ENCODE peak calls at places on chromosomes 3 and 15, in six cellular contexts. One of them, this sample, is unnamed. For H3K4me1, the result is how much of the 10 kb centered on the place peaks cover.

GRCh38 chr3:193665370-193665989 is 72.5 kb downstream of the OPA1 start:
- DNase-seq in foreskin keratinocyte: no peak
- DNase-seq in heart right ventricle: no peak
- DNase-seq in cardiac muscle cell: peak
- DNase-seq in endodermal cell: no peak
- DNase-seq in tibial artery: no peak
- DNase-seq in this sample: no peak

GRCh38 chr15:50736823-50737222 is 28.7 kb downstream of the SPPL2A start:
- DNase-seq in foreskin keratinocyte: no peak
- DNase-seq in heart right ventricle: no peak
- DNase-seq in cardiac muscle cell: no peak
- DNase-seq in endodermal cell: no peak
- DNase-seq in tibial artery: no peak
- DNase-seq in this sample: no peak

GRCh38 chr3:128473180-128473519 is 6.5 kb upstream of the DNAJB8 start:
- DNase-seq in foreskin keratinocyte: no peak
- DNase-seq in heart right ventricle: no peak
- DNase-seq in cardiac muscle cell: no peak
- DNase-seq in endodermal cell: peak
- DNase-seq in tibial artery: no peak
- DNase-seq in this sample: no peak

GRCh38 chr3:52128118-52128683 is 26.0 kb downstream of the POC1A start:
- DNase-seq in foreskin keratinocyte: no peak
- DNase-seq in heart right ventricle: no peak
- DNase-seq in cardiac muscle cell: peak
- DNase-seq in endodermal cell: peak
- DNase-seq in tibial artery: no peak
- DNase-seq in this sample: no peak

GRCh38 chr15:62560943-62561571 is 396.0 kb upstream of the C2CD4B start:
- DNase-seq in foreskin keratinocyte: peak
- DNase-seq in heart right ventricle: no peak
- DNase-seq in cardiac muscle cell: no peak
- DNase-seq in endodermal cell: peak
- DNase-seq in tibial artery: no peak
- DNase-seq in this sample: no peak

GRCh38 chr15:78715930-78716329 is 74.9 kb upstream of the CHRNB4 start:
- DNase-seq in foreskin keratinocyte: peak
- DNase-seq in heart right ventricle: no peak
- DNase-seq in cardiac muscle cell: peak
- DNase-seq in endodermal cell: no peak
- DNase-seq in tibial artery: no peak
- DNase-seq in this sample: peak

GRCh38 chr15:62809106-62809967 is 233.2 kb upstream of the TPM1 start:
- DNase-seq in foreskin keratinocyte: peak
- DNase-seq in heart right ventricle: no peak
- DNase-seq in cardiac muscle cell: peak
- DNase-seq in endodermal cell: no peak
- DNase-seq in tibial artery: no peak
- DNase-seq in this sample: no peak

GRCh38 chr15:68791431-68792283 is 29.0 kb downstream of the ANP32A start:
- DNase-seq in foreskin keratinocyte: no peak
- DNase-seq in heart right ventricle: no peak
- DNase-seq in cardiac muscle cell: no peak
- DNase-seq in endodermal cell: peak
- DNase-seq in tibial artery: no peak
- DNase-seq in this sample: no peak

GRCh38 chr15:33553157-33553556 is 242.4 kb downstream of the RYR3 start:
- DNase-seq in foreskin keratinocyte: no peak
- DNase-seq in heart right ventricle: no peak
- DNase-seq in cardiac muscle cell: no peak
- DNase-seq in endodermal cell: no peak
- DNase-seq in tibial artery: no peak
- DNase-seq in this sample: no peak

GRCh38 chr3:127674793-127675189 is 2.0 kb downstream of the ABTB1 start:
- DNase-seq in foreskin keratinocyte: no peak
- DNase-seq in heart right ventricle: no peak
- DNase-seq in cardiac muscle cell: no peak
- DNase-seq in endodermal cell: peak
- DNase-seq in tibial artery: no peak
- DNase-seq in this sample: no peak

GRCh38 chr15:77819271-77819806 is 186.6 kb upstream of the LINGO1 start:
- DNase-seq in foreskin keratinocyte: no peak
- DNase-seq in heart right ventricle: no peak
- DNase-seq in cardiac muscle cell: no peak
- DNase-seq in endodermal cell: peak
- DNase-seq in tibial artery: no peak
- DNase-seq in this sample: no peak

GRCh38 chr3:18559323-18559972 is 134.3 kb upstream of the SATB1 start:
- DNase-seq in foreskin keratinocyte: peak
- DNase-seq in heart right ventricle: no peak
- DNase-seq in cardiac muscle cell: peak
- DNase-seq in endodermal cell: peak
- DNase-seq in tibial artery: no peak
- DNase-seq in this sample: no peak

GRCh38 chr3:106635271-106635670 is 742.0 kb upstream of the CCDC54 start:
- DNase-seq in foreskin keratinocyte: peak
- DNase-seq in heart right ventricle: no peak
- DNase-seq in cardiac muscle cell: peak
- DNase-seq in endodermal cell: no peak
- DNase-seq in tibial artery: no peak
- DNase-seq in this sample: no peak

GRCh38 chr3:172150896-172151295 is 111.5 kb downstream of the FNDC3B start:
- DNase-seq in foreskin keratinocyte: no peak
- DNase-seq in heart right ventricle: no peak
- DNase-seq in cardiac muscle cell: no peak
- DNase-seq in endodermal cell: no peak
- DNase-seq in tibial artery: no peak
- DNase-seq in this sample: no peak

GRCh38 chr3:28835751-28836150 is 445.1 kb upstream of the RBMS3 start:
- DNase-seq in foreskin keratinocyte: peak
- DNase-seq in heart right ventricle: peak
- DNase-seq in cardiac muscle cell: peak
- DNase-seq in endodermal cell: peak
- DNase-seq in tibial artery: no peak
- DNase-seq in this sample: no peak

GRCh38 chr3:50502584-50503423 is 630 bp downstream of the CACNA2D2 start:
- DNase-seq in foreskin keratinocyte: no peak
- DNase-seq in heart right ventricle: no peak
- DNase-seq in cardiac muscle cell: no peak
- DNase-seq in endodermal cell: peak
- DNase-seq in tibial artery: no peak
- DNase-seq in this sample: no peak

GRCh38 chr15:60477991-60478632 is 830 bp downstream of the ICE2 start:
- DNase-seq in foreskin keratinocyte: peak
- DNase-seq in heart right ventricle: no peak
- DNase-seq in cardiac muscle cell: peak
- DNase-seq in endodermal cell: peak
- DNase-seq in tibial artery: no peak
- DNase-seq in this sample: no peak

GRCh38 chr15:31487811-31488436 is 161.3 kb downstream of the KLF13 start:
- DNase-seq in foreskin keratinocyte: no peak
- DNase-seq in heart right ventricle: no peak
- DNase-seq in cardiac muscle cell: peak
- DNase-seq in endodermal cell: peak
- DNase-seq in tibial artery: no peak
- DNase-seq in this sample: peak

GRCh38 chr3:38586546-38587520 is 62.7 kb downstream of the SCN5A start:
- DNase-seq in foreskin keratinocyte: no peak
- DNase-seq in heart right ventricle: no peak
- DNase-seq in cardiac muscle cell: no peak
- DNase-seq in endodermal cell: peak
- DNase-seq in tibial artery: peak
- DNase-seq in this sample: peak

GRCh38 chr3:122786067-122786466 is 7.6 kb downstream of the HSPBAP1 start:
- DNase-seq in foreskin keratinocyte: peak
- DNase-seq in heart right ventricle: no peak
- DNase-seq in cardiac muscle cell: peak
- DNase-seq in endodermal cell: no peak
- DNase-seq in tibial artery: no peak
- DNase-seq in this sample: no peak

GRCh38 chr3:139355937-139356336 is 12.1 kb downstream of the MRPS22 start:
- DNase-seq in foreskin keratinocyte: no peak
- DNase-seq in heart right ventricle: no peak
- DNase-seq in cardiac muscle cell: no peak
- DNase-seq in endodermal cell: no peak
- DNase-seq in tibial artery: no peak
- DNase-seq in this sample: no peak

GRCh38 chr3:186452517-186452916 is 90.5 kb upstream of the DGKG start:
- DNase-seq in foreskin keratinocyte: no peak
- DNase-seq in heart right ventricle: no peak
- DNase-seq in cardiac muscle cell: peak
- DNase-seq in endodermal cell: no peak
- DNase-seq in tibial artery: no peak
- DNase-seq in this sample: peak

DNA sequence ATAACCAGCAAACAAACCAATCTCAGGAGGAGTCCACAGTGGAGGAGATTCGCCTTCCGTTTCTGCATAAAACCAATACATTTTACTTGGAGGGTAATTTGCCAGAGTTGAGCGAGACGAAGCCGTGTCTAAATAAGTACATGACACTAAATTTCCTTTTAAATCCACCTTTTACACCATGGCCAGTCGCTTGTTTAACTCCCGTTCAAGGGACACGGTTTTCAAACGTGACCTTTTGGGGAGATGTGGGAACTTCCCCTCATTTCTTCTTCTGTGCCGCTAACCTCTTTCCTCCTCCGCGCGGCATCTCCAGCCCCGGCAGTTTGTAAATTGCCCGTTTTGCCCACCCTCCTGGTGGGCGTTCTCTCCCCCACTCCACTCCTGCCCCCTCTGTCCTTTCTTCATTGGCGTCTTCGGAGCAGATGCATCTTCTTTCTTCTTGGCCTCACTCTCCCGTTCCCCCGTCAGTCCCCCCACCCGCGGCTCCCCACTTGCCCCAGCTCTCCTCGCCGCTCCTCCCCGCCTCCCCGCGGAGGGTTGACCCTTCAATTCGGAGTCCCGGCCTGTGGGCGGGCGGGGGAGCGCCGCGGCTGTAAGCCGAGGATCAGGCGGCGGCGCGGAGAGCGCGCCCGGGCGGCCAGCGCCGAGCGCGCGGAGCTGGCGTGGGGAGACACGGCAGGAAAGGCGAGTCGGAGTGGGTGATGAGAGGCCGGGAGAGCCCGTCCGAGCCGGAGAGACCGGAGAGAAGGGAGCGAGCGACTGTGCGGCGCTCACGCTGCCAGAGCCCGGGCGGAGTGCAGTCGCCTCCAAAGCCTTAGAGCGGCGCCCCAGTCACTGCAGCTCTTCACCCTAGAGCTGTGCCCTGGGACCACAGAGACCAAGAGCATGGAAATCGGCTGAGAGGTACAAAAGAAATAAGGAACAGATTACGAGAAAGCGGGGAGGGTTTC is at the start of gene NLGN1:
- DNase-seq in foreskin keratinocyte: no peak
- DNase-seq in heart right ventricle: peak
- DNase-seq in cardiac muscle cell: peak
- DNase-seq in endodermal cell: peak
- DNase-seq in tibial artery: peak
- DNase-seq in this sample: no peak
- TF ChIP-seq CTCF in foreskin keratinocyte: peak
- TF ChIP-seq CTCF in heart right ventricle: no peak
- TF ChIP-seq CTCF in cardiac muscle cell: peak
- TF ChIP-seq CTCF in endodermal cell: peak
- TF ChIP-seq CTCF in tibial artery: no peak
- TF ChIP-seq CTCF in this sample: no peak

DNA sequence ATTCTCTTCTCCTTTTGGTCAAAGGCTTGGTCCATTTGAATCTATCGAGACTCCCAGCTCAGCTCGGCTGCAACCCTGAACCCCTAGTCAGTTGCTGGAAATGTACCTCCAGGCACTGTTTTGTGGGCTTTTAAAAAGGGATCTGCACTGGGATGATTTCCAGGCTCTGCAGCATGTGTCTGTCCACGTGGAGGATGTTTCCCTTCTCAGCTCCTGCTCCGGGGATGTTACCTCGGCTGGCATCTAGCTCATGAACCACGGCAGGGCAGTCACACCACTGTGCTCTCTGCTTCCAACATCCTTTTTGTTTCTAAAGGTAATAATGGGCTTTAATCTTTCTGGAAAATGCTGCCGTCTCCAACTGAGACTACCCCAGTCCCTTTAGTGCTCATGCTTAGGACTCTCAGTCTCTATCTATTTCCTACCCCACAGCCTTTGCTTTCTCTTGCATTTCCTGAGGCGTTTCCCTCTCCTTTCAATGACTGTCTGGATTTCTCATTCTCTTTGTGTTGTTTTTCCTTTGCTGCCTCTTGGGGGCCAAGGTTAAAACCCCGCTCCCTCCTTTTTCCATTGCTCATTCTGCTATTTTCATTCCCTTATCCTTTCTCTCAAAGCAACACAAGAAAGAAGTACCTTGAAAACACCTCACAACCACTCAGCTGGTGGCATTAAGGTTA is 42.9 kb upstream of the AKAP13 start:
- DNase-seq in foreskin keratinocyte: no peak
- DNase-seq in heart right ventricle: no peak
- DNase-seq in cardiac muscle cell: no peak
- DNase-seq in endodermal cell: peak
- DNase-seq in tibial artery: no peak
- DNase-seq in this sample: no peak
- H3K4me1 ChIP-seq in foreskin keratinocyte: under half
- H3K4me1 ChIP-seq in heart right ventricle: half or more
- H3K4me1 ChIP-seq in cardiac muscle cell: under half
- H3K4me1 ChIP-seq in endodermal cell: under half
- H3K4me1 ChIP-seq in tibial artery: under half
- H3K4me1 ChIP-seq in this sample: under half

DNA sequence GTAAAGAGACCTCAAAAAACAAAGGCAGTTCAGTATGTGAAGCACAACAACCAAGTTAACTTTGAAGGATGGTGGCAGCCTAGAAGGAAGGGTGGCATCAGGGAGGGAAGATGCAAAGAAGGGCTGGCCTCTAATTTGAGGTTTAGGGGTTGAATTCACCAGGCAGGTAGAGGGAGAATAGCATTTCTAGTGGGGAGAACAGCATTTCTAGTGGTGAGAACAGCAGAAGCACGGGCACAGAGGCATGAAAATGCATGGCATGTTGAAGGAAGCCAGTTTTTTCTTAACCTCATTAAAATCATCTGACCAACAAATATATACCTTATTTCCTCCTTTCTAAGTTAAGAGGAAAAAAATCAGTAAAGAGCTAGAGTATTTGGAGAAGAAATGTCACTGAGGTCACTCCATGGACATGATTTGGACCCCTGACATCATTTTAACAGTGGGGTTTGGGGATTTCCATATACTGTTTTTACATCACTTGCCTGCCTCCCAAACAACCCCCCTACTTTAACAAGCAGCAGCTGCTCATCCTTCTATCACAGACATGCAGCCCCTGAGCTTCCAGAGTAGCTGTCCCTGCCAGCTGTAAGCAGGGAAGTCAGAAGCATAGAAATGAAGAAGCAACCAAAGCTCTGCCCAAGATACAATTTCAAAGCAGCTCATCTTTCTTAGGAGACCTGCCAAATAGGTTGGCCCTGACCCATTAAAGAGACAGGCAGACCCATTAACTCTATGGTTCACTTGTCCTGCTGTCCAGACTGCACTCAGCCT is 2.4 kb upstream of the POPDC2 start:
- DNase-seq in foreskin keratinocyte: no peak
- DNase-seq in heart right ventricle: no peak
- DNase-seq in cardiac muscle cell: peak
- DNase-seq in endodermal cell: no peak
- DNase-seq in tibial artery: no peak
- DNase-seq in this sample: no peak
- TF ChIP-seq CTCF in foreskin keratinocyte: no peak
- TF ChIP-seq CTCF in heart right ventricle: no peak
- TF ChIP-seq CTCF in cardiac muscle cell: peak
- TF ChIP-seq CTCF in endodermal cell: peak
- TF ChIP-seq CTCF in tibial artery: no peak
- TF ChIP-seq CTCF in this sample: no peak

GRCh38 chr15:70268698-70269251 is 171.1 kb upstream of the TLE3 start:
- DNase-seq in foreskin keratinocyte: no peak
- DNase-seq in heart right ventricle: no peak
- DNase-seq in cardiac muscle cell: no peak
- DNase-seq in endodermal cell: no peak
- DNase-seq in tibial artery: no peak
- DNase-seq in this sample: no peak
- H3K4me1 ChIP-seq in foreskin keratinocyte: under half
- H3K4me1 ChIP-seq in heart right ventricle: half or more
- H3K4me1 ChIP-seq in cardiac muscle cell: under half
- H3K4me1 ChIP-seq in endodermal cell: under half
- H3K4me1 ChIP-seq in tibial artery: half or more
- H3K4me1 ChIP-seq in this sample: under half

This sample was measured in RWPE2.